ENCODE peak calls at places on chromosomes 3 and 15, in nine cellular contexts. S is suprapubic skin, G is upper lobe of left lung, F is HepG2, Y is A549, L is tibial nerve, J is sigmoid colon, B is stomach, R is GM12878. D is an unnamed sample.

GRCh38 chr3:105365536-105366301 is 990 bp upstream of the ALCAM start:
- DNase-seq in S (peak), G (peak), F (no peak), Y (peak), L (no peak), J (peak), B (peak), R (no peak), D (peak)

GRCh38 chr3:187025656-187026320 is 95.5 kb downstream of the ST6GAL1 start:
- DNase-seq in S (no peak), G (no peak), F (no peak), Y (no peak), L (no peak), J (no peak), B (no peak), R (peak), D (no peak)

GRCh38 chr3:132554437-132554836 is 42.6 kb upstream of the ACKR4 start:
- DNase-seq in S (no peak), G (no peak), F (peak), Y (peak), L (no peak), J (no peak), B (peak), R (no peak), D (no peak)

GRCh38 chr15:73981761-73982222 is 10.3 kb downstream of the STOML1 start:
- DNase-seq in S (no peak), G (no peak), F (no peak), Y (no peak), L (no peak), J (peak), B (no peak), R (no peak), D (no peak)

GRCh38 chr3:52546111-52546901 is 9.9 kb downstream of the UQCC5 start:
- DNase-seq in S (no peak), G (no peak), F (no peak), Y (no peak), L (no peak), J (no peak), B (no peak), R (no peak), D (no peak)

GRCh38 chr3:57036952-57037351 is 23.5 kb upstream of the SPATA12 start:
- DNase-seq in S (no peak), G (no peak), F (no peak), Y (no peak), L (no peak), J (no peak), B (no peak), R (no peak), D (no peak)

GRCh38 chr3:32106929-32107362 is 526 bp downstream of the GPD1L start:
- DNase-seq in S (no peak), G (peak), F (no peak), Y (peak), L (no peak), J (peak), B (peak), R (no peak), D (no peak)

GRCh38 chr15:62253294-62253693 is 88.2 kb upstream of the C2CD4B start:
- DNase-seq in S (no peak), G (no peak), F (no peak), Y (peak), L (no peak), J (no peak), B (no peak), R (no peak), D (no peak)

GRCh38 chr3:108031893-108032292 is 58.9 kb downstream of the CD47 start:
- DNase-seq in S (no peak), G (no peak), F (no peak), Y (peak), L (no peak), J (no peak), B (no peak), R (no peak), D (no peak)

GRCh38 chr3:38834110-38834509 is 18.1 kb upstream of the SCN10A start:
- DNase-seq in S (peak), G (peak), F (peak), Y (peak), L (peak), J (peak), B (no peak), R (no peak), D (peak)

GRCh38 chr3:17678116-17678741 is 64.2 kb downstream of the TBC1D5 start:
- DNase-seq in S (no peak), G (no peak), F (no peak), Y (no peak), L (no peak), J (no peak), B (no peak), R (no peak), D (no peak)

GRCh38 chr3:10940106-10940505 is 52.4 kb upstream of the SLC6A1 start:
- DNase-seq in S (no peak), G (no peak), F (no peak), Y (no peak), L (no peak), J (peak), B (no peak), R (no peak), D (no peak)

GRCh38 chr3:175338775-175339535 is 479.8 kb downstream of the NAALADL2 start:
- DNase-seq in S (no peak), G (peak), F (no peak), Y (peak), L (no peak), J (no peak), B (peak), R (no peak), D (no peak)

GRCh38 chr15:85411992-85412538 is 31.7 kb downstream of the AKAP13 start:
- DNase-seq in S (no peak), G (no peak), F (peak), Y (no peak), L (no peak), J (no peak), B (no peak), R (no peak), D (no peak)

GRCh38 chr15:83848315-83849050 is 194.6 kb downstream of the ADAMTSL3 start:
- DNase-seq in S (no peak), G (no peak), F (no peak), Y (peak), L (no peak), J (no peak), B (no peak), R (no peak), D (no peak)
- TF ChIP-seq EP300 in S (no peak), G (no peak), F (no peak), Y (no peak), L (peak), J (no peak), B (no peak), R (no peak), D (no peak)

GRCh38 chr15:59456114-59456513 is 18.1 kb downstream of the FAM81A start:
- DNase-seq in S (no peak), G (peak), F (no peak), Y (no peak), L (no peak), J (no peak), B (peak), R (no peak), D (no peak)
- TF ChIP-seq CTCF in S (no peak), G (no peak), F (no peak), Y (no peak), L (no peak), J (no peak), B (no peak), R (no peak), D (no peak)

GRCh38 chr3:154301556-154301955 is 22.7 kb downstream of the DHX36 start:
- DNase-seq in S (no peak), G (no peak), F (no peak), Y (peak), L (no peak), J (no peak), B (no peak), R (no peak), D (no peak)
- TF ChIP-seq POLR2A in S (no peak), G (no peak), F (no peak), Y (no peak), L (no peak), J (no peak), B (no peak), R (no peak), D (no peak)

DNA sequence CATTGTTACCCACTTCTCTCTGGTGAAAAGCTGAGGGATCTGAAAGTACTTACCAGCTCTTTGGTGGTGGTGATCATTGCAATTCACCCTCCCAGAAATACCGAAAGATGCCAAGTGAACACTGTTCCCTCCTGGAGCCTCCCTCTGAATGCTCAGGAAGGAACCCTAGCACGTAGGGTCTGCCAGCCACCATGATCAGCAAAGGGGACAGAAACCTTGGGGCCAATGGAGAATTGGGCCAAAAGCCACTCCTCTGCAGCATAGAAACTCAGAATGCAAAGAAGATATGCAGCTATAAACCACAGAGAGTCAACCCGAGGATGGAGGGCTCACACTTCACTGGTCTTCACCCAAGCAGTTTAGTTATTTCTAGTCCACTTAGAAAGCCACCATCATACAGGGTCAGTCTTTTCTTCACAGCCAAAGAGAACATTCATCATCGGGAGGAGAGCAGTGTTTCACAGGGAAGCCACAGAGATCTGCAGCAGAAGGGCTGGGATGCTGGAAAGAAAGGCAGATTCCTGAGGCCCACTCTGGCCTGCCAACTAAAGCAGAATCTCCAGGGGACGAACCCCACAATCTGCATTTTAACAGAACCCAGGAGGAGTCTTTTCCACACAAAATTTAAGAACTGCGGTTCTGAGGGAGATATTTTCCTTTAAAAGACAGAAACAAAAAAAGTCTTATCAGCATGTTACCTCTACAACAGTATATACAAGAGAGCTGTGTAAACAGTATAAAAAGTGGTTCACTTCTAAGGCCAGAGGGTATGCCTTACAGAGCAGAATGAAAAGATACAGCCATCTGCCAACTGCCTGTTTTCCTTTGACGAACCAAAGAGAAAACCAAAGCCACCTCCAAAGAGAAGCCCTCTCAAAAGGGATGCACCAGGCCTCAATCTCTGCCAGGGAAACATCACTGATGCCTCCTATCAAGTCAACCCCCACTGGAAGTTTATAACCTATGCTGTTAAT is 11.3 kb downstream of the TBC1D2B start:
- DNase-seq in S (no peak), G (no peak), F (no peak), Y (no peak), L (no peak), J (peak), B (no peak), R (peak), D (no peak)
- TF ChIP-seq EP300 in S (no peak), G (no peak), F (no peak), Y (no peak), L (no peak), J (no peak), B (no peak), R (no peak), D (no peak)

DNA sequence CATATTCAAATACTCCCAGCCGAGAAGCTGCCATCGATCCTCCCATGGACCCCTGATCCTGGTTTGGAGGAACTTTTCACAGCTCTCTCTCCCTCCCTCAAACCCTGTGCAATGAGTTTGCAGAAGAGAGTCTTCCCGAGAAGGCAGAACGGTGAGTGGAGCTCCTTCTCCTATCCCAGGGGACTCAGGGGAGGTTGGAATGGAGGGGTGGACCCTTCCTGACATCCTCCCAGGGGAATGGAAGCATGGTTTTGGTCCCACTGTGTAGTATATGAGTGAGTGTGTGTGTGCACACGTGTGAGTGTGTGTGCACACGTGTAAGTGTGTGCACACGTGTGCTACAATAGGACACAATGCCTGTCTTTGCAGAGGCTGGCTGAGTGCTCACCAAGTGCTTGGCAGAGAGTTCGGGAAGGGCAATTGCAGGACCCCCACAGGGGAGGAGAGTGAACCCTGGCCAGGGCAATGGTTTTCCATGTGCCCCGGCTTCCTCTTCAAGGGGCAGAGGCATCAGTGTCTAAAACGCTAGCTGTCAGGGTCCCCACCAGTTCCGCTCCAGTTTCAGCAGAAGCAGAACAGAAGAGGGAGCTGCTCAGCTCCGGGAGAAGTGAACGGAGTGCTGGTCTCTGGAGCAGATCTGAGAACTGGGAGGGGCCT is 13.8 kb upstream of the IL16 start:
- DNase-seq in S (no peak), G (peak), F (no peak), Y (no peak), L (no peak), J (peak), B (no peak), R (no peak), D (no peak)
- TF ChIP-seq CTCF in S (no peak), G (no peak), F (no peak), Y (no peak), L (no peak), J (no peak), B (no peak), R (no peak), D (no peak)

DNA sequence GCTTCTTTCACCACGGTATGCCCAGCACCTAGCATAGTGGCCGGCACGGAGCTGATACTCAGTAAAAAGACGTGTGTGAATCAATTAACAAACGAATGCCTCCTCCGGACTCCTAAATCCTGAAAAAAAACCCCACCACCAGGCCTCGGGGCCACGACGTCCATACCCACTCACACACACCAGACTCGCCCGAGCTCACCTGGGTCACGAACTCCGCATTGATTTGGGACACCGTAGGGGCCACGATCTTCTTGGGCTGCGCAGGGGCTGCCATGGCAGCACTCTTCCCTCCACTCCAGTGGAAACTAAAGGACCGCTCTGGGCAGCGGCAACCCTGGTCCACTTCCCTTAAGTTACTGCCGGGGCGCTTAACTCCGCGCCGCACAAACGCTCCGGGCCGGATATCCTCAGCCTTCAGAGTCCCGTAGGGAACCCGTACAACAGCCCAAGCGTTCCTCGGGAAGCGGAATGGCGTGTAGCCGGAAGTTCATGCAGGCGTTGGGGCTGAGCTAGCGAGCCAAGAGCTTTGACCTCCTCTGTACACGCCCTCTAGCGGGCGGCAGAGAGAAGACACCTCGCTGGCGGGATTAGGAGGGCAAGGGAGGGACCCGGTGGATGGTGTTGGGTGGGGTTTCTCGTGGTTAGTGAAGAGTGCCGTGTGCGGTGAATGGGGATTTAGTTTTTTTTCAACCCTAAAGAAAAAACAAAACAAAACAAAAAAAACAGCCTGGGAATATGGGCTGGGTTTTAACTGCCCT is at the start of gene AQR:
- DNase-seq in S (peak), G (peak), F (peak), Y (peak), L (peak), J (peak), B (peak), R (peak), D (peak)
- TF ChIP-seq POLR2A in S (peak), G (peak), F (peak), Y (peak), L (no peak), J (peak), B (no peak), R (peak), D (peak)

GRCh38 chr3:188067932-188068331 is 86.0 kb upstream of the LPP start:
- DNase-seq in S (no peak), G (no peak), F (no peak), Y (peak), L (no peak), J (no peak), B (no peak), R (no peak), D (no peak)

GRCh38 chr3:188071636-188072035 is 82.3 kb upstream of the LPP start:
- DNase-seq in S (no peak), G (no peak), F (no peak), Y (no peak), L (no peak), J (no peak), B (no peak), R (no peak), D (no peak)

GRCh38 chr3:188061133-188061532 is 92.8 kb upstream of the LPP start:
- DNase-seq in S (peak), G (peak), F (peak), Y (peak), L (no peak), J (no peak), B (no peak), R (no peak), D (no peak)

GRCh38 chr3:188064831-188065493 is 89.0 kb upstream of the LPP start:
- DNase-seq in S (no peak), G (peak), F (peak), Y (no peak), L (no peak), J (no peak), B (peak), R (no peak), D (no peak)

DNA sequence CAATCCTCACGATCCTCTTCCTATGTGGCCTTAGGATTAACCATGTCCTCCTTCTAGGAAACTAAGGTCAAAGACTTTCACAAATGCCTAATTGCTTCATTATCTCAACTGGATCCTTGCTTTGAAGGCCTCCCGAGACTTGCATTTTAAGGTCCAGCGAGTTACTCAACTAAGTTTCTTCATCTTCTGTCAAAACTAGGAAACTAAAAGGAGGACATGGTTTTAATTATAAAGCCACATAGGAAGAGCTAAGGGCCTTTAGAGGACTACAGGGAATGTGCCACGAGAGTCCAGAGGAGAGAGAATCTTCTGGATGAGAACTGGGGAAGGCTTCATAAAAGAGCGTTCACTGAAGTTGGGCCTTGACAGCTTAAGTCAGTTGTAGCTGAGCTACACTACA is 87.8 kb upstream of the LPP start:
- DNase-seq in S (no peak), G (no peak), F (no peak), Y (no peak), L (no peak), J (no peak), B (no peak), R (no peak), D (no peak)
- TF ChIP-seq EP300 in S (no peak), G (no peak), F (no peak), Y (no peak), L (peak), J (no peak), B (no peak), R (no peak), D (no peak)

DNA sequence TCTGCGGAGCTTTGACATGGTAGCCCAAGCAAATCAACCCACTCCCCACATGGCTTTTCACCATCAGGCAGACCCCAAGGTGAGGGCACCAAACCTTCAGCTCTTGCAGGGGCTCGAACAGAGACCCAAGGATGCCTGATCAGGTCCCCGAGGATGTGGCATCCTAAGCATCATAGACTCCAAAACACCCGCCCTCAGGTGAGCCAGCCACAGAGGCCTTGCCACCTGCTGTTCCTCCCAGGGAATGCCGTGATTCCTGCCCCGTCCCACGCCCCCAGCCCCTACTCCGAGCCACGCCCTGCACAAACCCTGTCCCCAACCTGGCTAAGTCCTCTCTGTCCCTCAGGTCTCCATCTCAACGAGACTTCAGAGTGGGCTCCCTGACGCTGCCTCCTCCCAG is 34.7 kb upstream of the SLC41A3 start:
- DNase-seq in S (peak), G (peak), F (no peak), Y (no peak), L (no peak), J (peak), B (peak), R (no peak), D (peak)
- TF ChIP-seq CTCF in S (no peak), G (no peak), F (no peak), Y (no peak), L (no peak), J (no peak), B (no peak), R (no peak), D (no peak)

DNA sequence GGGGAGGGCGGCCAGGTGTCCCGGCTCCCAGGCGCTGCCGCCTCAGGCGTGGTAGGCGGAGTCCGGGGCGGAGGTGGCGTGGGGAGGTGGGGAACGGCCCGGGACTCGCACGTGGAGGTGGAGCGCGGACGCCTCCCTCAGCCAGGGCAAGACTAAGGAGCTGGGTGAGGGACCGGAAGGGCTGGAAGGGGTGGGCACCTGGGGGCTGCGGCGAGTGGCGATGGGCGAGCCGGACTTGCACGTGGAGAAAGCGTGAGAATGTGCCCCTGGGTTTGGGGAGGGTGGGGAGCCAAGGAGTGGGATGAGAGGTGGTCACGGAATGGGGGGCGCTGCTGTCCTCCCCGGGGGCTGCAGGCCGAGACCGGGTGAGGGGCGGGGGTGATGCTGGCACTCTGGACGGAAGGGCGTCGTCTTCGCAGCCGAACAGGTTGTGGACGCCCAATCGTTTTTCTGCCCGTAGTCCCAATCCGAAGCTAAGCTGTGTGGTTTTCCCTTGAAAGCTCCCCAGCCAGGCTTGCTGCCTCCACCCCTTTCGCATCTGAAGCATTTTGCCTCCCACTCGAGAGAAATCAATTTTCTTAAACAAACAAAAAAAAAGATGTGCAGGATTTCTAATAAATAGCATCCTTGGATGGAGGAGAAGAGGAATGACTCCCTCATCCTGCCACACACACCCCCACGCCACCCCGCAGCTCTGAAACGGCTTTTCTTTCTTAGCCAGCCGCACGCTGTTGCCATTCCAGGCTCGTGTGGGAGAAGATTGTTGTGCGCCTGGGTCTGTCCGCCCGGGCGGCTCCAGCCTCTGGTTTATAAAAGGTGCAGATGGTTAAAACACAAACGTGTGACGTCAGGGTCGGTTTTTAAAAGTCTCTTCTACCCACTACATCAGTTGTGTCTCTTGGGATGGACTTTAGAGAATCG is 62.5 kb upstream of the ANKRD28 start:
- DNase-seq in S (peak), G (peak), F (peak), Y (peak), L (no peak), J (peak), B (peak), R (no peak), D (peak)
- TF ChIP-seq POLR2A in S (no peak), G (no peak), F (no peak), Y (no peak), L (no peak), J (no peak), B (no peak), R (peak), D (no peak)